ENCODE peak calls at places on chromosomes 16 and 17, in nine cellular contexts. N is fibroblast of mammary gland, O is PC-3, I is astrocyte of the spinal cord, A is kidney epithelial cell, L is A549, W is fibroblast of villous mesenchyme, G is glutamatergic neuron, D is endothelial cell. R is an unnamed sample.

GRCh38 chr16:9898121-9898520 is 284.1 kb downstream of the GRIN2A start:
- DNase-seq in O (no peak), L (no peak), A (no peak), G (no peak), N (no peak), W (no peak), D (no peak), I (no peak), R (no peak)

GRCh38 chr16:89637379-89637778 is 20.1 kb downstream of the CHMP1A start:
- DNase-seq in N (no peak), G (no peak), I (no peak), O (no peak), A (no peak), D (no peak), L (no peak), W (no peak), R (no peak)

GRCh38 chr17:68356520-68356919 is 65.2 kb downstream of the ARSG start:
- DNase-seq in D (no peak), I (peak; percentile 76), G (no peak), L (no peak), W (no peak), O (no peak), N (no peak), A (peak; percentile 14), R (no peak)

GRCh38 chr16:19020689-19021088 is 37.0 kb downstream of the TMC7 start:
- DNase-seq in A (no peak), G (no peak), I (no peak), W (no peak), L (no peak), N (no peak), O (no peak), D (no peak), R (no peak)

GRCh38 chr16:50234771-50235556 is 31.4 kb upstream of the ADCY7 start:
- DNase-seq in O (peak; percentile 40), D (no peak), W (no peak), I (peak; percentile 58), N (peak; percentile 31), L (no peak), A (no peak), G (no peak), R (peak; percentile 47)

GRCh38 chr17:77746901-77747620 is 211.4 kb upstream of the TNRC6C start:
- DNase-seq in I (no peak), W (no peak), D (no peak), O (no peak), G (no peak), N (no peak), L (no peak), A (no peak), R (no peak)

GRCh38 chr17:71828182-71828596 is 292.6 kb upstream of the SOX9 start:
- DNase-seq in I (peak; percentile 93), N (no peak), L (no peak), D (peak; percentile 8), G (peak; percentile 70), A (no peak), W (no peak), O (no peak), R (no peak)

GRCh38 chr17:61536417-61536955 is 54.5 kb downstream of the NACA2 start:
- DNase-seq in G (no peak), N (peak; percentile 5), I (no peak), L (no peak), A (no peak), W (peak; percentile 25), D (no peak), O (no peak), R (no peak)

GRCh38 chr17:57044976-57045867 is 39.8 kb upstream of the AKAP1 start:
- DNase-seq in I (no peak), W (no peak), N (no peak), L (no peak), G (no peak), A (no peak), D (no peak), O (no peak), R (no peak)

GRCh38 chr17:1484586-1485310 is 7.7 kb downstream of the MYO1C start:
- DNase-seq in A (no peak), G (peak; percentile 35), D (peak; percentile 41), N (no peak), W (peak; percentile 69), O (peak; percentile 39), L (peak; percentile 75), I (peak; percentile 29), R (peak; percentile 45)

GRCh38 chr16:64172652-64173051 is 949.2 kb downstream of the CDH11 start:
- DNase-seq in L (no peak), I (no peak), A (no peak), O (no peak), G (no peak), D (no peak), W (no peak), N (no peak), R (no peak)

GRCh38 chr16:50467943-50468748 is 80.0 kb upstream of the NKD1 start:
- DNase-seq in D (peak; percentile 23), O (no peak), W (no peak), G (peak; percentile 71), L (no peak), I (peak; percentile 24), A (no peak), N (no peak), R (no peak)

GRCh38 chr17:34369571-34369970 is 6.5 kb upstream of the CCL1 start:
- DNase-seq in W (no peak), G (no peak), A (no peak), O (no peak), I (no peak), N (no peak), L (no peak), D (no peak), R (no peak)

GRCh38 chr17:29581583-29582253 is 7.7 kb downstream of the GIT1 start:
- DNase-seq in D (no peak), W (no peak), L (no peak), A (no peak), O (no peak), G (no peak), I (no peak), N (no peak), R (no peak)

GRCh38 chr17:81116704-81117103 is 48.6 kb upstream of the PVALEF start:
- DNase-seq in I (no peak), D (no peak), A (no peak), G (no peak), W (no peak), O (no peak), L (no peak), N (no peak), R (no peak)
- TF ChIP-seq CTCF in I (no peak), D (no peak), A (no peak), G (no peak), W (no peak), O (no peak), L (no peak), N (no peak), R (no peak)

DNA sequence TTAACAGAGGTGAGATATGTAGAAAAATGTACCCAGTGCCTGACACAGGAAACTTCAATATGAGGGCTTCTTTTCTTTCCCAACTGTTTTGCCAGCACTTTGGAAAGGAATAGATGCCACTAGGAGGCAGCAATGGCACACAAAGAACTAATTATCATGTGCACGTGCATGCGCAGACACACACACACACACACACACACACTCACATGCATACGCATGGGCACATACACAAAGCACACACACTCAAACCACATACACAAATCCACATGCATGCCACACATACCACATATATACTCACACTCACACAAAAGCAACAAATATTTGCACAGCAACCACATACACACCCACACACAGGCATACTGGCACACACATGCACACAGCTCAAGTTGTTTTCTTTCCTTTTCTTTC is 8.8 kb upstream of the CEP112 start:
- DNase-seq in N (peak; percentile 83), G (peak; percentile 36), W (peak; percentile 80), D (peak; percentile 64), O (peak; percentile 82), I (peak; percentile 76), L (peak; percentile 89), A (peak; percentile 16), R (peak; percentile 82)
- TF ChIP-seq CTCF in N (peak; percentile 79), G (no peak), W (peak; percentile 81), D (peak; percentile 27), O (peak; percentile 95), I (peak; percentile 74), L (peak; percentile 98), A (peak; percentile 77), R (peak; percentile 82)

GRCh38 chr16:24539850-24540484 is 601 bp downstream of the RBBP6 start:
- DNase-seq in I (no peak), G (peak; percentile 67), D (peak; percentile 54), L (peak; percentile 52), A (no peak), O (no peak), W (peak; percentile 63), N (no peak), R (no peak)

GRCh38 chr16:24537474-24538337 is 1.7 kb upstream of the RBBP6 start:
- DNase-seq in I (no peak), L (peak; percentile 80), W (no peak), A (no peak), O (no peak), D (no peak), G (no peak), N (no peak), R (no peak)

GRCh38 chr16:24540575-24541240 is 1.3 kb downstream of the RBBP6 start:
- DNase-seq in W (peak; percentile 31), O (peak; percentile 21), L (peak; percentile 25), G (no peak), I (peak; percentile 13), D (no peak), A (no peak), N (no peak), R (peak; percentile 7)

GRCh38 chr16:24538756-24539294 is 541 bp upstream of the RBBP6 start:
- DNase-seq in O (peak; percentile 63), A (peak; percentile 21), G (no peak), I (no peak), D (no peak), L (no peak), W (no peak), N (no peak), R (peak; percentile 74)

GRCh38 chr16:24539295-24539849 is at the start of gene RBBP6:
- DNase-seq in N (peak; percentile 94), D (peak; percentile 96), A (peak; percentile 62), W (peak; percentile 98), I (peak; percentile 99), G (peak; percentile 95), L (peak; percentile 99), O (peak; percentile 94), R (peak; percentile 92)
- TF ChIP-seq CTCF in N (no peak), D (no peak), A (peak; percentile 20), W (peak; percentile 18), I (peak; percentile 25), G (peak; percentile 38), L (peak; percentile 40), O (peak; percentile 46), R (peak; percentile 75)

DNA sequence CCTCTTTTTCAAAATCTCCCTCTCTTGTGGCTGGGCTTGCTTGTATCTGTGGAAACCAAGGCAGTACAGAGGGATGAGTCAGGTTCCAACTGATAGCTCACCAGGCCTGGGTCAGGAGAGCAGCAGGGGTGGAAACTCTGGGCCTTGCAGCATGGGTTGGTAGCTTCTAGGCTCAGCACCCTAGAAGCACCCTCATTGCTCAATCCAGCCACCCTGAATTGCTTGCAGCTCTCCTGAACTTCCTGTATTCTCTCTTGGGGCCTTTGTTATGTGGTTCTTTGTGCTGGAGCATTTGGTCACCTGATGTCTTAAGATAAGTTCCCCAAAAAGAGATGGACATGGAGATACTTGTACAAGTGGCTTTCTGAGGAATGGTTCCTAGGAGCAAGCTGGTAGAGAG is 169.4 kb downstream of the IRX5 start:
- DNase-seq in N (no peak), O (no peak), A (no peak), L (no peak), G (no peak), D (no peak), I (no peak), W (no peak), R (no peak)
- TF ChIP-seq CTCF in N (no peak), O (no peak), A (no peak), L (no peak), G (no peak), D (no peak), I (no peak), W (no peak), R (no peak)

R was measured in HFFc6.